ENCODE peak calls at places on chromosomes 1 and 21, in four cellular contexts. R is K562, G is GM12878, M is H1. C is an unnamed sample.

GRCh38 chr21:28975401-28975800 is 17.3 kb downstream of the LTN1 start:
- DNase-seq in R (no peak), G (no peak), M (no peak), C (peak; percentile 45)

GRCh38 chr1:41664861-41665640 is 180.6 kb upstream of the EDN2 start:
- DNase-seq in R (no peak), G (no peak), M (no peak), C (peak; percentile 81)

GRCh38 chr1:234611153-234611798 is 1.3 kb upstream of the IRF2BP2 start:
- DNase-seq in R (no peak), G (peak; percentile 76), M (no peak), C (peak; percentile 83)

GRCh38 chr1:41902125-41902524 is 16.6 kb downstream of the HIVEP3 start:
- DNase-seq in R (no peak), G (no peak), M (no peak), C (peak; percentile 73)

GRCh38 chr1:213947200-213947775 is 40.5 kb upstream of the PROX1 start:
- DNase-seq in R (no peak), G (no peak), M (no peak), C (no peak)

GRCh38 chr1:63774617-63775417 is 1.0 kb downstream of the ROR1 start:
- DNase-seq in R (no peak), G (no peak), M (peak; percentile 81), C (peak; percentile 36)

GRCh38 chr1:164611754-164612642 is 53.0 kb downstream of the PBX1 start:
- DNase-seq in R (no peak), G (no peak), M (no peak), C (peak; percentile 86)

GRCh38 chr1:233269656-233270055 is 25.9 kb downstream of the PCNX2 start:
- DNase-seq in R (no peak), G (no peak), M (no peak), C (peak; percentile 73)

GRCh38 chr1:156581661-156582387 is 2.3 kb downstream of the TTC24 start:
- DNase-seq in R (no peak), G (no peak), M (no peak), C (no peak)

GRCh38 chr1:1833916-1834325 is 55.7 kb upstream of the NADK start:
- DNase-seq in R (no peak), G (peak; percentile 71), M (no peak), C (peak; percentile 12)

GRCh38 chr1:179164494-179164893 is 65.0 kb downstream of the ABL2 start:
- DNase-seq in R (no peak), G (no peak), M (no peak), C (peak; percentile 84)

GRCh38 chr21:36487641-36488307 is 7.9 kb upstream of the CLDN14 start:
- DNase-seq in R (no peak), G (no peak), M (no peak), C (peak; percentile 64)

GRCh38 chr1:22754106-22754768 is 43.6 kb downstream of the EPHB2 start:
- DNase-seq in R (no peak), G (peak; percentile 58), M (no peak), C (peak; percentile 54)

GRCh38 chr1:19737413-19737812 is 62.3 kb downstream of the TMCO4 start:
- DNase-seq in R (no peak), G (no peak), M (no peak), C (no peak)

GRCh38 chr21:43354016-43354420 is 72.9 kb downstream of the SIK1 start:
- DNase-seq in R (no peak), G (no peak), M (no peak), C (no peak)

GRCh38 chr1:197671140-197671539 is 104.1 kb downstream of the DENND1B start:
- DNase-seq in R (no peak), G (no peak), M (no peak), C (peak; percentile 76)

GRCh38 chr1:162977944-162978568 is 91.1 kb upstream of the RGS4 start:
- DNase-seq in R (no peak), G (no peak), M (no peak), C (no peak)

GRCh38 chr1:213987422-213987875 is 324 bp upstream of the PROX1 start:
- DNase-seq in R (no peak), G (no peak), M (no peak), C (no peak)

GRCh38 chr1:178238722-178239510 is 145.0 kb downstream of the RASAL2 start:
- DNase-seq in R (no peak), G (no peak), M (no peak), C (peak; percentile 98)

GRCh38 chr1:168297019-168297418 is 16.3 kb downstream of the TBX19 start:
- DNase-seq in R (no peak), G (no peak), M (no peak), C (no peak)

GRCh38 chr1:22428672-22429071 is 23.0 kb upstream of the ZBTB40 start:
- DNase-seq in R (peak; percentile 88), G (peak; percentile 46), M (no peak), C (peak; percentile 59)

GRCh38 chr21:37445228-37445627 is 78.7 kb downstream of the DYRK1A start:
- DNase-seq in R (no peak), G (no peak), M (no peak), C (peak; percentile 62)

GRCh38 chr1:62687421-62687902 is 724 bp downstream of the DOCK7 start:
- DNase-seq in R (peak; percentile 45), G (no peak), M (peak; percentile 67), C (peak; percentile 43)

GRCh38 chr1:151282883-151283725 is 1.0 kb downstream of the ZNF687 start:
- DNase-seq in R (peak; percentile 46), G (no peak), M (peak; percentile 64), C (no peak)

GRCh38 chr1:74964508-74964907 is 169.7 kb upstream of the LHX8 start:
- DNase-seq in R (no peak), G (no peak), M (no peak), C (no peak)

GRCh38 chr1:34994878-34995277 is 9.7 kb upstream of the TMEM35B start:
- DNase-seq in R (no peak), G (no peak), M (no peak), C (no peak)

GRCh38 chr1:87224209-87224608 is 104.5 kb upstream of the LMO4 start:
- DNase-seq in R (no peak), G (no peak), M (no peak), C (peak; percentile 100)

GRCh38 chr1:236020359-236021000 is 44.4 kb downstream of the NID1 start:
- DNase-seq in R (no peak), G (no peak), M (no peak), C (no peak)

GRCh38 chr1:25568090-25568833 is 24.9 kb downstream of the LDLRAP1 start:
- DNase-seq in R (no peak), G (no peak), M (peak; percentile 65), C (peak; percentile 63)

GRCh38 chr1:242402956-242403355 is 121.5 kb downstream of the PLD5 start:
- DNase-seq in R (no peak), G (no peak), M (no peak), C (no peak)
- TF ChIP-seq CHD1 in R (no peak), G (no peak), M (no peak), C (no peak)

DNA sequence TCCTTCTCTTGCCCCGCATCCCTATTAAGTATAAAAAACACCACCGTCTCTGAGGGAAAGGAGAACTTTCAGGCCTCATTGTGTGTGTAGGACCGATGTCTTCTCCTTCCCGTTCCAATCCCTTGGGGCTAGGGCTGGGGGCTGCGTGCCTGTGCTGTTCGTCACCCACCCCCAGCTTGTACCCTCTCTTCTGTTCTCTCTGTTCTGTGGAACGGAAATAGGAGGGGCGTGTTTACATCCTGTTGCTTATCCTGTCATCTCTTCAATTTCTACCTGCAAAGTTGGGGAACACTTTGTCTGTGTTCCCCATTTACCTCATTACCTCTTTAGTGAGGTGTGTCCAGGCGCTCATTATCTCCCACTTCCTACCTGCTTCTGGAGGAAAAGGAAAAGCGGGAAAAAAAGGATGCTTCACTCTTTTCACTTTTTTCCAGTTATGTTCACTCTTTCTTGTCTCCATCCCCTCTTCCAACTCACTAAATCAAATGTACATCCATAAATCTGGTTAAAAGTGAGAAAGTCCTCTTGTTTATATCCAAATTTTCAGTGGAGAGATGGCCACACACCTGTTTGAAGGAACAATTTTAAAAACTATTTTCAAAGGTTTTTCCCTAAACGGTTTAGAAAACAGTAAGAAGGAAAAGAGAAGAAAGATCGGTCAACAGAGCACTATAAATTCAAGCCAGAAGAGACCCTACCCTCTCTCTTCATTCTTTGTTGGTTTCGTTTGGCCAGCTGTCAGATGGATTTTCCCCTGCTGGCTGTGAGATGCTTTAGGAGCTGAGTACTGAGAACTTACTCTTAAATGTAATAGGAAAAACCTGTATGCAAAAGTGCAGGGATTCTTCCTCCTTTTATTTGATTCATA is 1.0 kb upstream of the TXNIP start:
- DNase-seq in R (peak; percentile 62), G (no peak), M (no peak), C (no peak)
- TF ChIP-seq CHD1 in R (no peak), G (no peak), M (no peak), C (no peak)

GRCh38 chr1:9294440-9294773 is 1.7 kb downstream of the SPSB1 start:
- DNase-seq in R (no peak), G (no peak), M (no peak), C (peak; percentile 96)

GRCh38 chr1:9291914-9292360 is 757 bp upstream of the SPSB1 start:
- DNase-seq in R (no peak), G (no peak), M (no peak), C (peak; percentile 75)

GRCh38 chr1:9293241-9293511 is 482 bp downstream of the SPSB1 start:
- DNase-seq in R (no peak), G (no peak), M (no peak), C (no peak)

GRCh38 chr1:9293512-9294439 is 1.1 kb downstream of the SPSB1 start:
- DNase-seq in R (peak; percentile 41), G (no peak), M (peak; percentile 67), C (peak; percentile 48)

DNA sequence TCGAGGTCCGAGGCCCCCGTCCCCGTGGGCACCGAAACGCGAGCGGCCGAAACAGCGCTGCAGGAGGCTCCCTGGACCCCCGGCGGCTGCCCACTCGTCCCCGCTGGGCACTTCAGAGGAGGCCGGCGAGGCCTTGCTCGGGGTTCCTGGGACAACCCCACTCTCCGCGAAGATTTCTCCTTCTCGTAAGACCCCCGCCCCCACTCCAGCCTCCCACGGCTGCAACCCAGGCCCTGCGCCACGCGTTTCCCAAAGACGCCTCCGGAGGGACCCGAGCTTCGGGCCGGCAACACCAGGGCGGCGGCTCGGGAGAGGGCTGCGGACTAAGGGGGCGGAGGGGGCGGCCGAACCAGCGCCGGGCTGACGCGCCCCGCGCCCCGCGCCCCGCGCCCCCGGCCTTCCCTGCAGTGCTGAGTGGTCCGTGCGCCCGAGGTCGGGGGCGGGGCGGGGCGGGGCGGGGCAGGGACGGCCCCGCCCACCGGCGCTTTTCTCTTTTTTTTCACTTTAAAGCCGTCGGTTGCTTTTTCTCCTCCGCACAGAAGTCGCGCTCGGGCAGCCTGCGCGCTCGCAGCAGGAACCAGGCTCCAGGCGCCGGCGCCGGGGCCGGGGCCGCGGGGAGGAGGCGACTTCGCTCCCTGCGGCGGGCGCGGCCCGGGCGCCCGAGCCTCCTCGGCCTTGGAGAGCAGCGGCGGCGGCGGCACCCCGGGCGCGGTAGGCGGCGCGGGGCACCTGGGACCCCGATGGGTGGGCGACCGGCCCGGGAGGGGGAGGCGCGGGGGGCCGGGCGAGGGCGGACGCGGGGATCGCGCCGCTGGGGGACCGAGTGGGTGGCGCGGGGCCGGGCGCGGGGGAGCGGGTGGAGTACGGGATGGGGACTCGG is at the start of gene SPSB1:
- DNase-seq in R (peak; percentile 71), G (no peak), M (peak; percentile 66), C (peak; percentile 78)
- TF ChIP-seq CHD1 in R (no peak), G (no peak), M (no peak), C (no peak)

GRCh38 chr21:42310411-42311001 is 4.7 kb downstream of the TFF3 start:
- DNase-seq in R (no peak), G (no peak), M (no peak), C (no peak)
- TF ChIP-seq CHD1 in R (no peak), G (no peak), M (no peak), C (no peak)

C was measured in IMR-90.